ENCODE peak calls at places on chromosomes 1 and 21, in six cellular contexts. X is CD8-positive, alpha-beta T cell; J is fibroblast of lung; R is ascending aorta; L is AG10803; M is hepatocyte. E is an unnamed sample.

GRCh38 chr1:35390600-35391494 is 122.3 kb downstream of the ZMYM4 start:
- DNase-seq in R (no peak), J (peak), X (no peak), L (peak), M (no peak), E (no peak)

GRCh38 chr1:163561570-163562295 is 240.0 kb downstream of the NUF2 start:
- DNase-seq in L (peak), X (no peak), J (peak), M (peak), R (no peak), E (peak)

GRCh38 chr21:41479686-41480085 is 28.3 kb downstream of the TMPRSS2 start:
- DNase-seq in X (no peak), M (no peak), R (no peak), J (no peak), L (no peak), E (no peak)

GRCh38 chr1:184745929-184746583 is 8.6 kb downstream of the EDEM3 start:
- DNase-seq in M (no peak), L (no peak), J (no peak), X (no peak), R (no peak), E (no peak)

GRCh38 chr1:208024406-208024805 is 113.5 kb upstream of the CD34 start:
- DNase-seq in R (no peak), L (peak), J (no peak), M (no peak), X (no peak), E (no peak)

GRCh38 chr1:116379674-116380498 is 6.8 kb downstream of the ATP1A1 start:
- DNase-seq in R (no peak), L (no peak), J (no peak), X (no peak), M (no peak), E (no peak)

GRCh38 chr1:31216016-31216415 is 23.7 kb downstream of the NKAIN1 start:
- DNase-seq in L (peak), R (no peak), X (no peak), M (peak), J (peak), E (peak)

GRCh38 chr1:179926494-179927205 is 28.0 kb upstream of the CEP350 start:
- DNase-seq in J (peak), M (peak), L (peak), X (no peak), R (no peak), E (no peak)

GRCh38 chr1:16143566-16144324 is 12.1 kb downstream of the EPHA2 start:
- DNase-seq in J (peak), X (no peak), M (peak), R (no peak), L (no peak), E (peak)

GRCh38 chr1:16140068-16140596 is 15.7 kb downstream of the EPHA2 start:
- DNase-seq in X (no peak), M (no peak), R (no peak), L (no peak), J (no peak), E (no peak)

GRCh38 chr1:16143005-16143565 is 12.8 kb downstream of the EPHA2 start:
- DNase-seq in R (no peak), X (no peak), J (no peak), M (no peak), L (no peak), E (no peak)

GRCh38 chr1:16142383-16142995 is 13.4 kb downstream of the EPHA2 start:
- DNase-seq in L (no peak), J (no peak), M (no peak), X (no peak), R (no peak), E (no peak)

GRCh38 chr1:16141573-16142336 is 14.1 kb downstream of the EPHA2 start:
- DNase-seq in J (peak), X (no peak), L (peak), M (no peak), R (no peak), E (peak)
- H3K4me3 ChIP-seq in J (no peak), X (no peak), L (no peak), M (no peak), R (peak), E (no peak)

GRCh38 chr1:113905435-113905861 is 322 bp downstream of the DCLRE1B start:
- DNase-seq in L (no peak), J (no peak), M (peak), R (no peak), X (peak), E (no peak)
- H3K4me3 ChIP-seq in L (peak), J (peak), M (peak), R (peak), X (peak), E (peak)

DNA sequence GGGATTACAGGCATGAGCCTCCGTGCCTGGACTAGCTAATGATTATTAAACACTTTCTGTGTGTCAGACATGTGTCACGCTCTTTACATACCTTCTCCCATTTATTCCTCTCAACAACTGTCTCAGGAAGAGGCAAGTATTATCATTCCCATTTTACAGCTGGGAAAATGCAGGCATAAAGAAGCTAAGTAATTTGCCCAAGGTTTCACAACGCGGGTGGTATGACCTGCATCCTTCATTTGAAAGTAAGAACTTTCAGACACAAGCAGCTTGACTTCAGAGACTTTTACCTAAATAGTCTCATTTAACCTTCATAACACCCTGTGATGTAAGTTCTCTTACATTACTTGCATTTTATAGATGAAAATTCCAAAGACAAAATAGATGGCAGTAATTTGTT is 1.0 kb upstream of the ZSCAN20 start:
- DNase-seq in X (no peak), M (no peak), R (no peak), L (no peak), J (no peak), E (no peak)
- H3K4me3 ChIP-seq in X (no peak), M (no peak), R (no peak), L (no peak), J (no peak), E (no peak)

GRCh38 chr1:83996175-83996574 is 2.8 kb downstream of the TTLL7 start:
- DNase-seq in J (no peak), L (no peak), R (no peak), X (no peak), M (no peak), E (peak)
- H3K4me3 ChIP-seq in J (no peak), L (no peak), R (peak), X (no peak), M (no peak), E (peak)

GRCh38 chr1:40315795-40316594 is 1.1 kb downstream of the COL9A2 start:
- DNase-seq in L (no peak), M (peak), R (peak), X (no peak), J (no peak), E (peak)

GRCh38 chr1:40318970-40319621 is 2.0 kb upstream of the COL9A2 start:
- DNase-seq in R (no peak), X (no peak), L (no peak), J (no peak), M (no peak), E (no peak)

GRCh38 chr1:40318476-40318875 is 1.4 kb upstream of the COL9A2 start:
- DNase-seq in X (no peak), M (no peak), J (no peak), L (no peak), R (no peak), E (no peak)

GRCh38 chr1:40316595-40317393 is at the start of gene COL9A2:
- DNase-seq in L (no peak), J (peak), X (peak), M (peak), R (peak), E (peak)

DNA sequence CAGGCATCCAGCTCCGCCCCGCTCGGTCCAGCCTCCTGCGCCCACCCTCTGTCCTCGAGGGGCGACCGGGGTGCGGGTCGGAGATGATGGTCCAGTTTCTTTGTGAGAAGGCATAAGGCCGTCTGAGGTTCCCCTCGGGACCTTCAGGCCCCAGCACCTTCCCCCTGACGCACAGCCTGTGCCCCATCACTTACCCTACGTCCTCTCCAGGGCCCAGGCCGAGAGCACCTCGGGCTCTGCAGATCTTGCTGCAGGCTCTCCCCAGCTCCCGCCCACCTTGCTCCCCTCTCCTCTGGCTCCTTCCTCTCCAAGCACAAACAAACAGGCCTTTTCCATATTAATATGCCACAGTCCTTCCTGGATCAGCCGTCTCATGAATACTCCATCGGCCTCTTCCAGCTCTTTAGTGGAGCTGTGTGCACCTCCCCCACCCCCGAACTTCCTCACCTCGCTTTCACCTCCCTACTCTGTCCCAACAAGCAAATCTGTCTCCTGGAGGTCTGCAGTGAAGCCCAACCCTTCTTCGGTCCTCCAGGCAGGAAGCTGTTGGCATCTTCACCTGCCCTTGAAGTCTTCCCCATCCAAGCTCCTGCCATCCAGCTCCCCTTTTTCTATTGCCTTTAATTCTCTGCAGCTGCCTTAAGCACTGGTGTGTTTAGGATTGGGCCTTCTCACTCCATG is 448 bp upstream of the COL9A2 start:
- DNase-seq in J (no peak), M (no peak), X (no peak), R (peak), L (no peak), E (no peak)
- H3K4me3 ChIP-seq in J (no peak), M (no peak), X (peak), R (peak), L (no peak), E (peak)

GRCh38 chr1:220879090-220879508 is at the start of gene HLX:
- DNase-seq in J (peak), M (peak), L (peak), X (no peak), R (peak), E (peak)

GRCh38 chr1:220878223-220879081 is 791 bp upstream of the HLX start:
- DNase-seq in R (peak), J (no peak), M (no peak), L (no peak), X (no peak), E (no peak)

GRCh38 chr1:220879509-220880366 is 495 bp downstream of the HLX start:
- DNase-seq in X (no peak), J (peak), M (peak), R (peak), L (peak), E (peak)

GRCh38 chr1:220876511-220877347 is 2.5 kb upstream of the HLX start:
- DNase-seq in L (no peak), R (peak), J (peak), M (peak), X (no peak), E (no peak)

GRCh38 chr1:220877348-220878095 is 1.7 kb upstream of the HLX start:
- DNase-seq in L (no peak), R (peak), J (no peak), X (no peak), M (no peak), E (no peak)
- H3K4me3 ChIP-seq in L (no peak), R (peak), J (no peak), X (no peak), M (no peak), E (no peak)

DNA sequence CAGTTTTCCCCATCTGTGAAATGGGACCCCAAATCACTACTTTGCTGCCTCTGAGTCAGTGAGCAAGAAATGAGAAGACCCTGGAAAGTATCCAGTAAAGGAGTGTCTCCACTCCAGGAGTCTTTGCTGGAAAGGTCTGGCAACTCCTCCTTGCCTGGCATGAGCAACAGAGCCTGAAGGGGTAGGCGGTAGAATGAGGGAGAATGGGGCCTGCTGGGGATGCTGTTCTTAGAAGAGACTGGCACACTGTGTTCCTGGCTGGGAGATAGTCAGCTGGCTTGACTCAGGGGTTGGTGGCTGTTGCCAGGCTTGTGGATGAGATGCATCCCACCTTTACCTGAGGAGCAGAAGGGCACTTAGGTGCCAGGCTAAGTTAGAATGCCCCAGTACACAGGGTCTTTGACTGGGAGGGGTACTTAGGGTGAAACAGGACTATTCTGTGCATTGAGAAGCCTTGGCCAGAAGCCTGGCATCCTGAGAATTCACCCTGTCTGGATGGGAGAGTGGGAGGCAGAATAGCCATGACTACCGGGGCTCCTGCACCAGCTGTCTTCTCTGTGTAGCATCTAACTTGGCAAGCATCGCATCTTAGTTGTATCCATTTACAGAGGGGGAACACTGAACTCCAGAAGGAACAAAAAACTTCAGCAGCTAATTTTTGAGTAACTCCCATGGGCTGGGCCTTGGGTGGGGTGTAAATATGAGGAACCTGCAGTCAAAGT is 2.5 kb downstream of the MFSD2A start:
- DNase-seq in J (peak), X (no peak), R (no peak), L (peak), M (no peak), E (no peak)
- H3K4me3 ChIP-seq in J (no peak), X (no peak), R (no peak), L (no peak), M (no peak), E (no peak)

DNA sequence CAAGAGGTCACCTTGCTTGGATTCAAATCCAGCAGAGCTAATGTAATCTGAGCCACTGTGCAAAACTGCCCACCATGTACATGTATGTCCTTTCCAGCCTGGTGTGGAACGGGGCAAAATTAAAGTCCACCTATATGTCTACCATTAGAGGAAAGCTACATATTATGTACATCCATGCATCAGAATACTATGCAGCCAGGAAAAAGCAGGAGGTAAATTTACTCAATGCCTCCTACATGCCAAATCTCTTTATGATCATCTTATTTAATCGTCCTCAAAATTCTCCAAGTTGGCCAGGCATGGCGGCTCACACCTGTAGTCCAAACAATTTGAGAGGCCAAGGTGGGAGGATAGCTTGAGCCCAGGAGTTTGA is 6.3 kb upstream of the ZNF683 start:
- DNase-seq in X (no peak), L (no peak), R (no peak), M (no peak), J (no peak), E (no peak)
- H3K4me3 ChIP-seq in X (no peak), L (no peak), R (no peak), M (no peak), J (no peak), E (no peak)

GRCh38 chr1:203291201-203292096 is 13.9 kb upstream of the BTG2 start:
- DNase-seq in X (no peak), L (no peak), R (no peak), M (peak), J (no peak), E (no peak)

GRCh38 chr1:203288351-203288894 is 16.9 kb upstream of the BTG2 start:
- DNase-seq in R (no peak), L (no peak), X (no peak), J (no peak), M (peak), E (no peak)

GRCh38 chr1:203290261-203291089 is 14.8 kb upstream of the BTG2 start:
- DNase-seq in J (peak), R (peak), L (no peak), X (peak), M (peak), E (peak)

GRCh38 chr1:203289281-203289981 is 15.9 kb upstream of the BTG2 start:
- DNase-seq in J (no peak), X (peak), L (no peak), R (no peak), M (peak), E (no peak)

GRCh38 chr1:203289982-203290260 is 15.4 kb upstream of the BTG2 start:
- DNase-seq in L (no peak), X (no peak), M (no peak), J (no peak), R (no peak), E (no peak)
- H3K4me3 ChIP-seq in L (no peak), X (peak), M (no peak), J (no peak), R (peak), E (no peak)

GRCh38 chr1:161209790-161210409 is 5.2 kb upstream of the FCER1G start:
- DNase-seq in J (peak), M (peak), L (peak), R (peak), X (peak), E (peak)

GRCh38 chr1:161201828-161202712 is at the start of gene NDUFS2:
- DNase-seq in X (peak), J (peak), M (peak), L (peak), R (peak), E (peak)

GRCh38 chr1:161200992-161201827 is 957 bp upstream of the NDUFS2 start:
- DNase-seq in J (no peak), R (peak), M (no peak), X (no peak), L (peak), E (no peak)

GRCh38 chr1:161207173-161207572 is 5.0 kb downstream of the NDUFS2 start:
- DNase-seq in J (no peak), R (peak), L (no peak), X (no peak), M (no peak), E (no peak)

GRCh38 chr1:161206411-161207140 is 4.4 kb downstream of the NDUFS2 start:
- DNase-seq in M (no peak), J (no peak), L (no peak), X (no peak), R (no peak), E (no peak)
- H3K4me3 ChIP-seq in M (no peak), J (no peak), L (no peak), X (no peak), R (no peak), E (no peak)